ENCODE peak calls at places on chromosomes 11 and 22, in six cellular contexts. Z, I, X, U, S and E are unnamed samples.

GRCh38 chr22:20268350-20269012 is 363 bp upstream of the RTN4R start:
- DNase-seq in Z (peak; percentile 17), I (peak; percentile 84), X (peak; percentile 73), U (no peak), S (peak; percentile 66), E (peak; percentile 73)

GRCh38 chr11:2328656-2329354 is 27.0 kb downstream of the TSPAN32 start:
- DNase-seq in Z (no peak), I (no peak), X (no peak), U (no peak), S (no peak), E (no peak)

GRCh38 chr11:33168605-33169240 is 7.4 kb upstream of the CSTF3 start:
- DNase-seq in Z (no peak), I (no peak), X (no peak), U (no peak), S (no peak), E (no peak)

GRCh38 chr11:105000167-105000566 is 22.8 kb downstream of the CASP5 start:
- DNase-seq in Z (peak; percentile 42), I (no peak), X (no peak), U (no peak), S (no peak), E (peak; percentile 20)

GRCh38 chr11:2795491-2795991 is 90.0 kb downstream of the CDKN1C start:
- DNase-seq in Z (no peak), I (peak; percentile 9), X (no peak), U (no peak), S (no peak), E (peak; percentile 9)

GRCh38 chr11:107397357-107397756 is 60.3 kb downstream of the CWF19L2 start:
- DNase-seq in Z (no peak), I (peak; percentile 22), X (no peak), U (no peak), S (no peak), E (peak; percentile 55)

GRCh38 chr11:43937434-43938411 is 4.7 kb upstream of the C11orf96 start:
- DNase-seq in Z (peak; percentile 77), I (no peak), X (no peak), U (no peak), S (no peak), E (no peak)

GRCh38 chr11:47004595-47005033 is 68.1 kb downstream of the CSTPP1 start:
- DNase-seq in Z (peak; percentile 85), I (no peak), X (no peak), U (peak; percentile 74), S (no peak), E (no peak)

GRCh38 chr11:45113807-45114206 is 32.6 kb upstream of the PRDM11 start:
- DNase-seq in Z (no peak), I (no peak), X (no peak), U (no peak), S (no peak), E (no peak)

GRCh38 chr11:76263657-76264056 is 57.4 kb upstream of the WNT11 start:
- DNase-seq in Z (no peak), I (no peak), X (no peak), U (peak; percentile 36), S (no peak), E (no peak)

GRCh38 chr11:13343931-13344717 is 66.5 kb downstream of the BMAL1 start:
- DNase-seq in Z (peak; percentile 85), I (peak; percentile 73), X (peak; percentile 61), U (peak; percentile 58), S (peak; percentile 86), E (peak; percentile 75)